ENCODE peak calls at places on chromosomes 11 and 22, in seven cellular contexts. O is CD4-positive, alpha-beta memory T cell; Z is body of pancreas; P is hepatocyte; K is bronchial epithelial cell; S is sigmoid colon; L is GM23338. M is an unnamed sample.

GRCh38 chr22:31099386-31099785 is 8.0 kb downstream of the SELENOM start:
- DNase-seq in K (no peak), L (no peak), Z (no peak), S (no peak), P (peak), O (no peak), M (no peak)

GRCh38 chr11:130315354-130315970 is 745 bp upstream of the ZBTB44 start:
- DNase-seq in S (peak), P (peak), L (peak), Z (peak), K (peak), O (peak), M (peak)

GRCh38 chr22:38214248-38215056 is 12.7 kb downstream of the MAFF start:
- DNase-seq in S (peak), L (peak), K (peak), Z (peak), O (peak), P (peak), M (peak)

GRCh38 chr11:47258317-47258902 is 614 bp downstream of the NR1H3 start:
- DNase-seq in Z (no peak), S (no peak), P (no peak), O (no peak), K (no peak), L (no peak), M (no peak)

GRCh38 chr11:44766972-44767278 is 40.2 kb downstream of the TSPAN18 start:
- DNase-seq in K (no peak), L (no peak), O (no peak), P (peak), Z (no peak), S (no peak), M (no peak)

GRCh38 chr11:44832452-44832851 is 105.7 kb downstream of the TSPAN18 start:
- DNase-seq in S (no peak), L (no peak), O (no peak), P (no peak), Z (no peak), K (no peak), M (no peak)

GRCh38 chr11:72587696-72588095 is 86.5 kb downstream of the PDE2A start:
- DNase-seq in S (peak), O (no peak), K (no peak), P (no peak), L (no peak), Z (no peak), M (no peak)

GRCh38 chr22:24165673-24166072 is 15.6 kb upstream of the SUSD2 start:
- DNase-seq in K (peak), P (no peak), O (no peak), S (no peak), L (no peak), Z (no peak), M (no peak)

GRCh38 chr22:35995772-35996171 is 32.9 kb downstream of the RBFOX2 start:
- DNase-seq in O (no peak), P (peak), Z (peak), L (no peak), K (peak), S (peak), M (no peak)

GRCh38 chr11:66289548-66290331 is 797 bp upstream of the YIF1A start:
- DNase-seq in Z (peak), P (peak), K (no peak), L (peak), S (no peak), O (no peak), M (no peak)

GRCh38 chr22:46457502-46458488 is 79.6 kb downstream of the CELSR1 start:
- DNase-seq in Z (no peak), K (peak), L (no peak), O (no peak), P (peak), S (no peak), M (no peak)

GRCh38 chr11:76712125-76712524 is 41.6 kb upstream of the LRRC32 start:
- DNase-seq in P (no peak), S (no peak), O (no peak), K (no peak), L (no peak), Z (no peak), M (no peak)

GRCh38 chr11:73288873-73289707 is 17.0 kb downstream of the P2RY6 start:
- DNase-seq in K (peak), Z (peak), L (peak), O (peak), S (peak), P (peak), M (peak)

GRCh38 chr11:22432331-22433065 is 94.3 kb downstream of the SLC17A6 start:
- DNase-seq in Z (peak), S (no peak), K (no peak), P (no peak), O (no peak), L (peak), M (no peak)

GRCh38 chr11:12376259-12376971 is 956 bp upstream of the PARVA start:
- DNase-seq in S (peak), P (peak), Z (peak), L (no peak), O (no peak), K (no peak), M (peak)

GRCh38 chr11:78313181-78313788 is 104.3 kb downstream of the GAB2 start:
- DNase-seq in K (peak), O (no peak), P (peak), L (no peak), S (no peak), Z (peak), M (peak)

GRCh38 chr22:35337932-35338331 is 38.2 kb downstream of the TOM1 start:
- DNase-seq in K (no peak), L (peak), O (no peak), S (no peak), Z (no peak), P (no peak), M (no peak)

GRCh38 chr11:63574856-63575602 is 11.8 kb upstream of the PLAAT2 start:
- DNase-seq in S (peak), O (no peak), Z (no peak), L (no peak), K (peak), P (peak), M (peak)

DNA sequence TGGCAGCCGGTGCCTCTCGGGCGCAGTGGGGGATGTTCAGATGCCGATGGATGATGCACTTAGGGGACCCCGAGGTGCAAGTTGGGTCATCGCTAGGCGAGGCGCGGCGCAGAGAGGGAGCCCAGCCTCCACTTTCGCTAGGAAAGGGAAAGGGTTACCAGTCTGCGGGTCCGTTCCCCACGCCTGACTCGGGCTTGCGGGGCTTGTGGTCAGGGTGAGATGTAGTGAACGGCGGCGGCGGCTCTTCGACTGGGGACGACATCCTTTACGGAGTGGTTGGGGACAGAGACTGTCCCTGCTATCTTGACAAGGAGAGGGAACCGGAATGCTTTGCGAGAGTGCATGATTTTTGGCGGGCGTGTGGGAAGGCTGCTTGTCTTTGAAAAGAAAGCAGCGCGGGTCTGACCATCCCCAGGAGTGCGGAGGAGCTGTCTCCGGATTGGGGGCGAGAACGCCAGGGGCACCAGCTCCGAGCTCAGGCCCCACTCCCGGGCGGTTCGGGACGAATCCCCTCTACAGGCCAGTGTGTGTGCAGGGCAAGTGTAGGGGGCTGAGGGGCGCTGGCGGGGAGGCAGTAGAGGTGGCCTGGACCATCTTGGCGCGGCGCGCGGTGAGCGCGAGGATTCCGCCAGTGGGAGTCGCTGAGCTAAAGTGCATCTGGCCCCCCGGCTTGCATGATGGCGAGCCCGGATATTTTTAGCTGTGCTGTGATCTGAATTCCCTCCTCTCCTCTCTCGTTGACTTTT is 1.1 kb downstream of the FAT3 start:
- DNase-seq in Z (no peak), K (no peak), O (no peak), L (peak), P (peak), S (peak), M (no peak)
- H3K4me3 ChIP-seq in Z (no peak), K (no peak), O (no peak), L (peak), P (peak), S (peak), M (no peak)

GRCh38 chr11:27997344-27997743 is 110.6 kb downstream of the KIF18A start:
- DNase-seq in O (no peak), K (no peak), L (no peak), S (no peak), Z (no peak), P (no peak), M (no peak)
- H3K4me3 ChIP-seq in O (no peak), K (no peak), L (no peak), S (no peak), Z (no peak), P (no peak), M (no peak)

DNA sequence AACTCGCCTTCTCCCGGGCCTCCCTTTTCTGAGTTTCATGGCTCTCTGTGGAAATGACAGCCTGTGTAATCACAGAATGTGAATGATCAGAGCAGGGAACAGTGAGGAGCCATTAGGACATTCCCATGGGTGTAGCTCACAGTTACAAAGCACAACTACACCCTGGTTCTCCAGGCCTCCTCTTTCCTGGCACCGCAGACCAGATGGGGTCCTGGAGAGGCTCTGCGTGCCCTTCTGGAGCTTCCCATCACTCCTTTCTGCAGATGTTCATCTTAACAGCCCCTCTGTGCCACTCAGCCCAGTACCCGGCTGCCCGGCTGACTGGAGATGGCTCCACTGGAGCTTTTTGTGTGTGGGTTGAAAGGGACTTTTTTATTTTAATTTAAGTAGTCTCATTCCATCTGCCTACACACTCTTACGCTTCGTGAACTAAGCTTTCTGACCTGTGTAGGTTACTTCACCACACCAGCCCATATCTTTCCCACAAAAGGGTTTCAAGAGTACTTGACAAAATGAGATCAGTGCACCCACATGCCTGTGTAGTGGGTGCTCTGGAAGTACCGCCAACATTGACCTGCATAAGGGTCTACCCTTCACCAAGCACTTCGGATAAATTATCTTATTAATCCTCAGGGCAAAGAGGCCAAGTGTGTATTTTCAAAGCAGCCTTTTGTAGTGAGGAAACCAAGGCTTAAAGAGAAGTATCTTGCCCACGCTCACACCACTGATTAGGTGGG is 29.8 kb downstream of the SREBF2 start:
- DNase-seq in K (no peak), P (no peak), Z (no peak), L (no peak), O (peak), S (no peak), M (no peak)
- H3K4me3 ChIP-seq in K (no peak), P (no peak), Z (no peak), L (no peak), O (no peak), S (no peak), M (no peak)

GRCh38 chr11:134350381-134350780 is 18.6 kb downstream of the GLB1L2 start:
- DNase-seq in O (no peak), Z (no peak), K (no peak), P (no peak), L (no peak), S (no peak), M (no peak)
- H3K4me3 ChIP-seq in O (no peak), Z (no peak), K (no peak), P (no peak), L (no peak), S (no peak), M (no peak)

DNA sequence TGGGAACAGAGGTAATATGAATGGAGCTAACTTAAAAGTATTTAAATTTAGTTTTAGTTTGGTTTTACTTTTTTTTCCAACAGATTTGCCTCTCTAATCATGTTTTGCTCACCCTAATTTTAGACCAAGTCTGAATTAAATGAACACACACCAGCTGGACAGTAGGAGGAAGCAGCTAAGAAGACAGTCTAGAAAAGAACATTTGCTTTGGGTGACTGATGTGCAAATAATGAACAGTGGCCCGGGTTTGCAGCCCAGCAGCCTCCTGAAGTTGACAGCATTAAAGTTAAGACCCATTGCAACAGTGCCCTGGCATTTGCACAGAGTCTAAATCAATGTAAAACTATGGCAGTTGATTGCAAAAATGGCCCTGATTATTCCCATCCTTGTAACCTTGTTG is 66.4 kb upstream of the SORL1 start:
- DNase-seq in S (no peak), L (no peak), P (no peak), K (no peak), O (no peak), Z (no peak), M (no peak)
- H3K4me3 ChIP-seq in S (no peak), L (no peak), P (no peak), K (no peak), O (no peak), Z (no peak), M (no peak)

DNA sequence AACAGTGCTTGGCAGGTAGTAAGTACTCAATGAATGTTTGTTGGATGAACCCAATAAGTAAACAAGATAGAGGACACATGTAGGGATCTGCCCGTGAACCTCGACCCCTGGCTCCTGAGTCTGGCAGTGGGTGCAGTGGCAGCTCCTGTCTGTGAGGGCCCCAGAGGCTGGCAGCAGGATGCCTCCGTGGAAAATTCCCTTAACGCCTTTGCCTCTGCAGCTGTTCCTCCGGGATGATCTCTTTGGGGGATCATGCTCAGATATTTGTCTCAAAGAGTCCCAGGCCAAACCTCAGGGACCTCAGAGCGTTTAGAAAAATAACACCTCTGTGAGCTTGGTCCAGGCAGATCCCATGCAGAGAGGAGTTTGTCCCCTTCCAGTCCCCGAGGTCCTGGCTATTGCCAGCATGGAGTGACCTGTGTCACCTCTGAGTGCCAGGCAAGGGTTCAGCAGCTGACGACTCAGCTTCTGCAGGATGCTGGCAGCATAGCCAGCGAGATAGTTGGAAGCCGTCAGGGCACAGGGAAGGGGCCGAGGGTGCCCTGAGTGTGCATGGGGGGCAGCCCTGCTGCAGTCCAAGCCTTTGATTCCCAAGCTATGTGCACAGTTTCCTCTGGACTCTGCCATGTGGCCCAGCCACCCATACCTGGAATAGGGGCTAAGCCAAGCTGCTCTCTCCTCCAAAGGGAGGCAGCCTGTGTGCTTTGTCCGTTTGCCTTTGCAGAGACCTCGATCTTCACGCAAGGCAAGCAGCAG is 613 bp upstream of the MCHR1 start:
- DNase-seq in Z (no peak), S (no peak), O (no peak), K (no peak), L (no peak), P (no peak), M (no peak)
- H3K4me3 ChIP-seq in Z (no peak), S (peak), O (no peak), K (no peak), L (no peak), P (no peak), M (no peak)

GRCh38 chr11:109972181-109972715 is 120.9 kb upstream of the ZC3H12C start:
- DNase-seq in P (no peak), S (no peak), Z (no peak), O (no peak), L (no peak), K (no peak), M (no peak)
- H3K4me3 ChIP-seq in P (no peak), S (no peak), Z (no peak), O (no peak), L (no peak), K (no peak), M (no peak)

GRCh38 chr22:17117890-17118289 is 3.3 kb downstream of the TMEM121B start:
- DNase-seq in L (no peak), Z (no peak), K (no peak), O (peak), S (no peak), P (no peak), M (no peak)

GRCh38 chr22:17116931-17117330 is 4.2 kb downstream of the TMEM121B start:
- DNase-seq in S (no peak), O (no peak), K (no peak), Z (no peak), P (no peak), L (no peak), M (no peak)

GRCh38 chr22:17119481-17120202 is 1.5 kb downstream of the TMEM121B start:
- DNase-seq in L (peak), K (no peak), O (no peak), P (no peak), S (no peak), Z (no peak), M (peak)

GRCh38 chr22:17117400-17117799 is 3.8 kb downstream of the TMEM121B start:
- DNase-seq in O (no peak), S (no peak), P (no peak), K (no peak), Z (no peak), L (no peak), M (no peak)

DNA sequence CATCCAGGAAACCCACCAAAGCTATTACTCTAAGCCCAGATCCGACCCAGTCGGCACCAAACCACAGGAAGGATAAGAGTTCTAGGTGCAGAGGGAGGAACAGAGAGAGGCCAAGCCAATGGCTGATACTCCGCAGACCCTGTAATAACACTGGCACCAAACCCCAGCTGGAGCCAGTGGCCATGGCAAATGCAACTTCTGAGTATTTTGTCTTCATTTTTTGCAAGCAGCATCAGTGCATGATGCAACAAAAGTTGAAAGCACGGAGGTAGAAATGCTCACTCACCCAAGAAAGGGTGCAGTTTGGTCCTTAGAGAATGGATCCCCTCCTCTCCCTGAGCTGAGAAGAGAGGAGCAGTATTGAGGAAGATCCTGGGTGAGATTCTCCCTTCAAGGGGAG is 2.8 kb downstream of the TMEM121B start:
- DNase-seq in L (no peak), S (no peak), P (no peak), K (no peak), O (no peak), Z (no peak), M (no peak)
- H3K4me3 ChIP-seq in L (no peak), S (no peak), P (no peak), K (no peak), O (no peak), Z (no peak), M (no peak)